ENCODE peak calls at places on chromosome 13, in eight cellular contexts. One of them, this sample, is unnamed.

GRCh38 chr13:72004975-72005374 is 138.0 kb upstream of the DACH1 start:
- DNase-seq in heart right ventricle: no peak
- DNase-seq in fibroblast of pulmonary artery: peak; percentile 1
- DNase-seq in IMR-90: no peak
- DNase-seq in left ventricle myocardium inferior: no peak
- DNase-seq in GM13976: no peak
- DNase-seq in AG10803: peak; percentile 73
- DNase-seq in MCF 10A: no peak
- DNase-seq in this sample: no peak

GRCh38 chr13:44969858-44970484 is 19.3 kb downstream of the NUFIP1 start:
- DNase-seq in fibroblast of pulmonary artery: peak; percentile 81
- DNase-seq in GM13976: peak; percentile 32
- DNase-seq in left ventricle myocardium inferior: no peak
- DNase-seq in MCF 10A: peak; percentile 66
- DNase-seq in IMR-90: peak; percentile 71
- DNase-seq in heart right ventricle: peak; percentile 22
- DNase-seq in AG10803: peak; percentile 68
- DNase-seq in this sample: no peak

GRCh38 chr13:44653261-44653660 is 77.1 kb upstream of the TSC22D1 start:
- DNase-seq in AG10803: peak; percentile 38
- DNase-seq in left ventricle myocardium inferior: no peak
- DNase-seq in heart right ventricle: no peak
- DNase-seq in IMR-90: peak; percentile 37
- DNase-seq in MCF 10A: no peak
- DNase-seq in fibroblast of pulmonary artery: no peak
- DNase-seq in GM13976: no peak
- DNase-seq in this sample: no peak

GRCh38 chr13:39900106-39900750 is 244.8 kb downstream of the COG6 start:
- DNase-seq in IMR-90: peak; percentile 49
- DNase-seq in fibroblast of pulmonary artery: peak; percentile 70
- DNase-seq in GM13976: no peak
- DNase-seq in left ventricle myocardium inferior: no peak
- DNase-seq in MCF 10A: no peak
- DNase-seq in AG10803: no peak
- DNase-seq in heart right ventricle: no peak
- DNase-seq in this sample: no peak

GRCh38 chr13:45830121-45830520 is 21.4 kb downstream of the SIAH3 start:
- DNase-seq in fibroblast of pulmonary artery: no peak
- DNase-seq in GM13976: no peak
- DNase-seq in AG10803: no peak
- DNase-seq in IMR-90: no peak
- DNase-seq in heart right ventricle: no peak
- DNase-seq in MCF 10A: no peak
- DNase-seq in left ventricle myocardium inferior: no peak
- DNase-seq in this sample: no peak

GRCh38 chr13:110914293-110915056 is 394 bp downstream of the ANKRD10 start:
- DNase-seq in GM13976: peak; percentile 83
- DNase-seq in AG10803: peak; percentile 76
- DNase-seq in MCF 10A: peak; percentile 61
- DNase-seq in fibroblast of pulmonary artery: peak; percentile 76
- DNase-seq in IMR-90: peak; percentile 74
- DNase-seq in heart right ventricle: peak; percentile 83
- DNase-seq in left ventricle myocardium inferior: peak; percentile 90
- DNase-seq in this sample: peak; percentile 79

GRCh38 chr13:36418022-36418805 is 14.1 kb upstream of the CCNA1 start:
- DNase-seq in MCF 10A: peak; percentile 30
- DNase-seq in AG10803: peak; percentile 17
- DNase-seq in heart right ventricle: no peak
- DNase-seq in left ventricle myocardium inferior: no peak
- DNase-seq in GM13976: no peak
- DNase-seq in fibroblast of pulmonary artery: peak; percentile 77
- DNase-seq in IMR-90: peak; percentile 58
- DNase-seq in this sample: no peak

GRCh38 chr13:103188688-103189326 is 122.6 kb upstream of the SLC10A2 start:
- DNase-seq in AG10803: no peak
- DNase-seq in fibroblast of pulmonary artery: peak; percentile 60
- DNase-seq in MCF 10A: peak; percentile 48
- DNase-seq in GM13976: peak; percentile 21
- DNase-seq in left ventricle myocardium inferior: no peak
- DNase-seq in heart right ventricle: no peak
- DNase-seq in IMR-90: no peak
- DNase-seq in this sample: peak; percentile 24

GRCh38 chr13:101474419-101474957 is 22.0 kb downstream of the ITGBL1 start:
- DNase-seq in AG10803: peak; percentile 91
- DNase-seq in MCF 10A: peak; percentile 73
- DNase-seq in IMR-90: peak; percentile 91
- DNase-seq in GM13976: no peak
- DNase-seq in fibroblast of pulmonary artery: peak; percentile 84
- DNase-seq in left ventricle myocardium inferior: no peak
- DNase-seq in heart right ventricle: no peak
- DNase-seq in this sample: no peak

GRCh38 chr13:40275155-40275554 is 391.3 kb downstream of the FOXO1 start:
- DNase-seq in left ventricle myocardium inferior: no peak
- DNase-seq in MCF 10A: no peak
- DNase-seq in heart right ventricle: no peak
- DNase-seq in AG10803: no peak
- DNase-seq in GM13976: peak; percentile 34
- DNase-seq in IMR-90: no peak
- DNase-seq in fibroblast of pulmonary artery: no peak
- DNase-seq in this sample: no peak

GRCh38 chr13:73198888-73199497 is 140.2 kb downstream of the KLF5 start:
- DNase-seq in left ventricle myocardium inferior: no peak
- DNase-seq in IMR-90: no peak
- DNase-seq in AG10803: peak; percentile 53
- DNase-seq in GM13976: no peak
- DNase-seq in MCF 10A: no peak
- DNase-seq in fibroblast of pulmonary artery: no peak
- DNase-seq in heart right ventricle: no peak
- DNase-seq in this sample: no peak

GRCh38 chr13:60347174-60347573 is 49.8 kb upstream of the TDRD3 start:
- DNase-seq in AG10803: no peak
- DNase-seq in GM13976: no peak
- DNase-seq in heart right ventricle: no peak
- DNase-seq in IMR-90: no peak
- DNase-seq in fibroblast of pulmonary artery: no peak
- DNase-seq in left ventricle myocardium inferior: no peak
- DNase-seq in MCF 10A: no peak
- DNase-seq in this sample: no peak

GRCh38 chr13:53200075-53200474 is 171.5 kb downstream of the OLFM4 start:
- DNase-seq in fibroblast of pulmonary artery: no peak
- DNase-seq in GM13976: no peak
- DNase-seq in AG10803: no peak
- DNase-seq in left ventricle myocardium inferior: no peak
- DNase-seq in IMR-90: no peak
- DNase-seq in MCF 10A: no peak
- DNase-seq in heart right ventricle: no peak
- DNase-seq in this sample: no peak

GRCh38 chr13:66171821-66172220 is 1058.3 kb downstream of the PCDH9 start:
- DNase-seq in IMR-90: no peak
- DNase-seq in fibroblast of pulmonary artery: no peak
- DNase-seq in left ventricle myocardium inferior: no peak
- DNase-seq in GM13976: no peak
- DNase-seq in heart right ventricle: no peak
- DNase-seq in AG10803: no peak
- DNase-seq in MCF 10A: no peak
- DNase-seq in this sample: no peak

GRCh38 chr13:110907301-110907700 is 7.6 kb downstream of the ANKRD10 start:
- DNase-seq in fibroblast of pulmonary artery: no peak
- DNase-seq in GM13976: no peak
- DNase-seq in IMR-90: no peak
- DNase-seq in left ventricle myocardium inferior: no peak
- DNase-seq in heart right ventricle: no peak
- DNase-seq in AG10803: no peak
- DNase-seq in MCF 10A: no peak
- DNase-seq in this sample: no peak

GRCh38 chr13:84543976-84544375 is 661.7 kb upstream of the SLITRK1 start:
- DNase-seq in left ventricle myocardium inferior: no peak
- DNase-seq in AG10803: no peak
- DNase-seq in fibroblast of pulmonary artery: no peak
- DNase-seq in heart right ventricle: no peak
- DNase-seq in GM13976: no peak
- DNase-seq in MCF 10A: no peak
- DNase-seq in IMR-90: no peak
- DNase-seq in this sample: no peak

GRCh38 chr13:90868321-90868920 is 479.1 kb upstream of the MIR17HG start:
- DNase-seq in heart right ventricle: no peak
- DNase-seq in IMR-90: peak; percentile 11
- DNase-seq in GM13976: no peak
- DNase-seq in left ventricle myocardium inferior: no peak
- DNase-seq in fibroblast of pulmonary artery: peak; percentile 51
- DNase-seq in AG10803: peak; percentile 23
- DNase-seq in MCF 10A: peak; percentile 44
- DNase-seq in this sample: no peak

GRCh38 chr13:23701646-23702045 is 131.4 kb downstream of the TNFRSF19 start:
- DNase-seq in MCF 10A: no peak
- DNase-seq in heart right ventricle: peak; percentile 85
- DNase-seq in AG10803: peak; percentile 90
- DNase-seq in left ventricle myocardium inferior: peak; percentile 88
- DNase-seq in GM13976: no peak
- DNase-seq in fibroblast of pulmonary artery: peak; percentile 94
- DNase-seq in IMR-90: peak; percentile 77
- DNase-seq in this sample: no peak

GRCh38 chr13:94620286-94620896 is 18.7 kb downstream of the GPR180 start:
- DNase-seq in AG10803: peak; percentile 24
- DNase-seq in heart right ventricle: no peak
- DNase-seq in fibroblast of pulmonary artery: peak; percentile 58
- DNase-seq in left ventricle myocardium inferior: no peak
- DNase-seq in GM13976: peak; percentile 41
- DNase-seq in IMR-90: peak; percentile 41
- DNase-seq in MCF 10A: peak; percentile 60
- DNase-seq in this sample: peak; percentile 30

GRCh38 chr13:109883181-109884180 is 97.1 kb upstream of the IRS2 start:
- DNase-seq in AG10803: no peak
- DNase-seq in MCF 10A: no peak
- DNase-seq in fibroblast of pulmonary artery: no peak
- DNase-seq in heart right ventricle: peak; percentile 21
- DNase-seq in left ventricle myocardium inferior: no peak
- DNase-seq in GM13976: no peak
- DNase-seq in IMR-90: no peak
- DNase-seq in this sample: no peak

GRCh38 chr13:30739646-30740642 is 4.6 kb downstream of the ALOX5AP start:
- DNase-seq in heart right ventricle: no peak
- DNase-seq in GM13976: peak; percentile 60
- DNase-seq in AG10803: peak; percentile 55
- DNase-seq in fibroblast of pulmonary artery: peak; percentile 92
- DNase-seq in MCF 10A: peak; percentile 78
- DNase-seq in left ventricle myocardium inferior: no peak
- DNase-seq in IMR-90: peak; percentile 95
- DNase-seq in this sample: peak; percentile 53

GRCh38 chr13:75326173-75327131 is 155.5 kb downstream of the TBC1D4 start:
- DNase-seq in GM13976: peak; percentile 66
- DNase-seq in fibroblast of pulmonary artery: peak; percentile 89
- DNase-seq in IMR-90: peak; percentile 53
- DNase-seq in heart right ventricle: no peak
- DNase-seq in AG10803: peak; percentile 19
- DNase-seq in MCF 10A: no peak
- DNase-seq in left ventricle myocardium inferior: no peak
- DNase-seq in this sample: peak; percentile 54

GRCh38 chr13:76226941-76227340 is 590.8 kb downstream of the LMO7 start:
- DNase-seq in IMR-90: peak; percentile 88
- DNase-seq in fibroblast of pulmonary artery: no peak
- DNase-seq in AG10803: no peak
- DNase-seq in MCF 10A: no peak
- DNase-seq in left ventricle myocardium inferior: no peak
- DNase-seq in heart right ventricle: peak; percentile 18
- DNase-seq in GM13976: no peak
- DNase-seq in this sample: no peak

DNA sequence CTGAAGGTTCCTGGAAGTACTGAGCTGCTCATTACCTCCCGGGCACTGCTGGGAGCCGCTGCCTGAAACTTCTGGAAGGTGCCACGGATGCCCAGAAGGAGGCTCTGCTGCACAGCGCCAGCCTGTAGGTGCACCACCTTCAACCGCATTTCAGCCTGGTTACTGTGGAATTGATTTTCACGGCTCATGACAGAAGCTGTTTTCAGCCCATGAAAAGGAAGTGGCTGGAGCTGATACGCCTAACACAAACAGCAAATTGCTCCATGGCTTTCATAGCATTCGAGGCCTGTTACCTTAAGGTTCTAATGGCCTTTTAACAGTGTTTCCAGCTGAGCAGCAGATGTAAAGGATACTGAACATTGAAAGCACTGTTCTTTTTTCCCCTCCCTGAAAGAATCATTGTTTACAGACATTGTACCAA is 22.0 kb downstream of the GPC6 start:
- DNase-seq in left ventricle myocardium inferior: no peak
- DNase-seq in AG10803: no peak
- DNase-seq in MCF 10A: peak; percentile 53
- DNase-seq in GM13976: no peak
- DNase-seq in heart right ventricle: no peak
- DNase-seq in fibroblast of pulmonary artery: peak; percentile 56
- DNase-seq in IMR-90: peak; percentile 35
- DNase-seq in this sample: no peak
- TF ChIP-seq CTCF in left ventricle myocardium inferior: no peak
- TF ChIP-seq CTCF in AG10803: no peak
- TF ChIP-seq CTCF in MCF 10A: peak; percentile 24
- TF ChIP-seq CTCF in GM13976: no peak
- TF ChIP-seq CTCF in heart right ventricle: no peak
- TF ChIP-seq CTCF in fibroblast of pulmonary artery: peak; percentile 24
- TF ChIP-seq CTCF in IMR-90: no peak
- TF ChIP-seq CTCF in this sample: no peak

GRCh38 chr13:33867472-33867871 is 49.5 kb downstream of the RFC3 start:
- DNase-seq in GM13976: no peak
- DNase-seq in fibroblast of pulmonary artery: no peak
- DNase-seq in AG10803: no peak
- DNase-seq in IMR-90: no peak
- DNase-seq in heart right ventricle: no peak
- DNase-seq in MCF 10A: no peak
- DNase-seq in left ventricle myocardium inferior: no peak
- DNase-seq in this sample: no peak
- TF ChIP-seq CTCF in GM13976: no peak
- TF ChIP-seq CTCF in fibroblast of pulmonary artery: no peak
- TF ChIP-seq CTCF in AG10803: no peak
- TF ChIP-seq CTCF in IMR-90: no peak
- TF ChIP-seq CTCF in heart right ventricle: no peak
- TF ChIP-seq CTCF in MCF 10A: no peak
- TF ChIP-seq CTCF in left ventricle myocardium inferior: peak; percentile 28
- TF ChIP-seq CTCF in this sample: no peak

DNA sequence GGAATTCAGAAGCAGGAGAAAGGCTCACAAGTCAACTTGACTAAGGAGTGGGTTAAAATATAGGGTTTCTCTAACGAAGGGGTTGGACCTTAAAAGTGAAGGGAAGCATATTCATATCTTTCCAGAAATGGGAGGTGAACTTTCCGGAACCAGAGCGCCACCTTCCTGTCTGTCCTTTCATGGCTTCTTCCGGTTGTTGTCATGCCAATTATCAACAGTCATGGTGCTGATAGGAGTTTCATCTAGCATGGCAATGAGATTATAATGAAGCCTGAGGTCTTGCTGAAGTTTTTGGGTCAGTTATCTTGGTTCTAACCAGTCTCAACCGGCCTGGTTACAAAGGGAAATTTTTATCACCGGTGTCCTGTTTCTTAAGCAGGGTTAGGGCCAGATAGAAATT is 162.9 kb upstream of the NBEA start:
- DNase-seq in heart right ventricle: no peak
- DNase-seq in MCF 10A: peak; percentile 8
- DNase-seq in left ventricle myocardium inferior: no peak
- DNase-seq in AG10803: no peak
- DNase-seq in GM13976: no peak
- DNase-seq in IMR-90: no peak
- DNase-seq in fibroblast of pulmonary artery: peak; percentile 30
- DNase-seq in this sample: no peak
- TF ChIP-seq CTCF in heart right ventricle: no peak
- TF ChIP-seq CTCF in MCF 10A: no peak
- TF ChIP-seq CTCF in left ventricle myocardium inferior: no peak
- TF ChIP-seq CTCF in AG10803: no peak
- TF ChIP-seq CTCF in GM13976: no peak
- TF ChIP-seq CTCF in IMR-90: no peak
- TF ChIP-seq CTCF in fibroblast of pulmonary artery: peak; percentile 30
- TF ChIP-seq CTCF in this sample: no peak

GRCh38 chr13:25980255-25980654 is 71.6 kb downstream of the SHISA2 start:
- DNase-seq in heart right ventricle: no peak
- DNase-seq in fibroblast of pulmonary artery: peak; percentile 8
- DNase-seq in MCF 10A: peak; percentile 43
- DNase-seq in AG10803: peak; percentile 18
- DNase-seq in IMR-90: peak; percentile 3
- DNase-seq in left ventricle myocardium inferior: no peak
- DNase-seq in GM13976: no peak
- DNase-seq in this sample: no peak
- TF ChIP-seq CTCF in heart right ventricle: peak; percentile 11
- TF ChIP-seq CTCF in fibroblast of pulmonary artery: peak; percentile 27
- TF ChIP-seq CTCF in MCF 10A: no peak
- TF ChIP-seq CTCF in AG10803: peak; percentile 48
- TF ChIP-seq CTCF in IMR-90: no peak
- TF ChIP-seq CTCF in left ventricle myocardium inferior: peak; percentile 43
- TF ChIP-seq CTCF in GM13976: no peak
- TF ChIP-seq CTCF in this sample: no peak

This sample was measured in GM10248.